ENCODE peak calls at places on chromosomes 13 and 19, in ten cellular contexts. C, J, W, P, L, S, G, D, Y and Q are unnamed samples. For H3K4me1, the result is how much of the 10 kb centered on the place peaks cover.

GRCh38 chr19:20423381-20424207 is 142.0 kb downstream of the ZNF737 start:
- DNase-seq in C (peak), J (peak), W (peak), P (peak), L (peak), S (no peak), G (peak), D (peak), Y (peak), Q (peak)

GRCh38 chr13:19345916-19346422 is 164.3 kb upstream of the TUBA3C start:
- DNase-seq in C (no peak), J (peak), W (no peak), P (no peak), L (no peak), S (no peak), G (no peak), D (no peak), Y (no peak), Q (no peak)

GRCh38 chr19:11089254-11090013 is at the start of gene LDLR:
- DNase-seq in C (peak), J (peak), W (peak), P (peak), L (peak), S (peak), G (peak), D (peak), Y (peak), Q (peak)

GRCh38 chr19:33394006-33394722 is 20.7 kb downstream of the CEBPG start:
- DNase-seq in C (peak), J (peak), W (peak), P (no peak), L (no peak), S (peak), G (no peak), D (no peak), Y (peak), Q (no peak)

GRCh38 chr19:36140289-36141038 is 598 bp downstream of the CAPNS1 start:
- DNase-seq in C (peak), J (peak), W (no peak), P (peak), L (peak), S (peak), G (no peak), D (no peak), Y (no peak), Q (peak)

GRCh38 chr19:18743281-18743825 is 47.8 kb downstream of the COMP start:
- DNase-seq in C (peak), J (peak), W (peak), P (peak), L (peak), S (peak), G (no peak), D (no peak), Y (no peak), Q (peak)

GRCh38 chr19:10086032-10086903 is at the start of gene SHFL:
- DNase-seq in C (peak), J (peak), W (peak), P (peak), L (peak), S (no peak), G (peak), D (no peak), Y (peak), Q (peak)

GRCh38 chr13:98305670-98306069 is 128.6 kb upstream of the RNF113B start:
- DNase-seq in C (no peak), J (no peak), W (no peak), P (no peak), L (no peak), S (no peak), G (no peak), D (no peak), Y (no peak), Q (no peak)

GRCh38 chr13:107867701-107868661 is 347.4 kb downstream of the LIG4 start:
- DNase-seq in C (peak), J (peak), W (peak), P (peak), L (peak), S (peak), G (no peak), D (no peak), Y (no peak), Q (peak)

GRCh38 chr13:48233097-48233885 is at the start of gene ITM2B:
- DNase-seq in C (peak), J (peak), W (peak), P (no peak), L (peak), S (peak), G (peak), D (no peak), Y (peak), Q (peak)

GRCh38 chr13:46124531-46124966 is 19.7 kb upstream of the CPB2 start:
- DNase-seq in C (no peak), J (no peak), W (peak), P (no peak), L (no peak), S (no peak), G (no peak), D (no peak), Y (no peak), Q (no peak)

GRCh38 chr19:16470911-16471811 is 609 bp downstream of the EPS15L1 start:
- DNase-seq in C (peak), J (peak), W (no peak), P (peak), L (peak), S (peak), G (no peak), D (no peak), Y (no peak), Q (no peak)

GRCh38 chr13:102838982-102839381 is 6.8 kb upstream of the ERCC5 start:
- DNase-seq in C (no peak), J (no peak), W (no peak), P (no peak), L (no peak), S (no peak), G (no peak), D (no peak), Y (no peak), Q (no peak)

GRCh38 chr19:32091196-32091595 is 254.2 kb upstream of the ZNF507 start:
- DNase-seq in C (peak), J (no peak), W (no peak), P (no peak), L (no peak), S (no peak), G (no peak), D (no peak), Y (no peak), Q (no peak)

GRCh38 chr13:30043631-30043925 is 193.2 kb upstream of the UBL3 start:
- DNase-seq in C (no peak), J (no peak), W (no peak), P (no peak), L (no peak), S (no peak), G (no peak), D (no peak), Y (no peak), Q (no peak)

GRCh38 chr13:98576215-98576945 is 527 bp downstream of the STK24 start:
- DNase-seq in C (no peak), J (peak), W (peak), P (peak), L (peak), S (peak), G (no peak), D (no peak), Y (no peak), Q (no peak)

GRCh38 chr19:51507640-51508058 is 6.0 kb upstream of the SIGLEC12 start:
- DNase-seq in C (no peak), J (no peak), W (no peak), P (no peak), L (no peak), S (no peak), G (no peak), D (no peak), Y (no peak), Q (no peak)

GRCh38 chr13:19888799-19889198 is 25.4 kb upstream of the ZMYM5 start:
- DNase-seq in C (peak), J (no peak), W (no peak), P (no peak), L (no peak), S (no peak), G (no peak), D (no peak), Y (no peak), Q (no peak)

GRCh38 chr19:45130888-45131615 is 29.7 kb downstream of the NKPD1 start:
- DNase-seq in C (no peak), J (no peak), W (no peak), P (no peak), L (peak), S (peak), G (no peak), D (no peak), Y (no peak), Q (no peak)

GRCh38 chr19:53532362-53532761 is 5.6 kb upstream of the ZNF331 start:
- DNase-seq in C (no peak), J (no peak), W (no peak), P (no peak), L (no peak), S (no peak), G (no peak), D (no peak), Y (no peak), Q (no peak)

GRCh38 chr19:19540707-19541515 is 2.8 kb downstream of the CILP2 start:
- DNase-seq in C (peak), J (peak), W (peak), P (peak), L (peak), S (peak), G (no peak), D (no peak), Y (no peak), Q (peak)

GRCh38 chr13:32253911-32254399 is 61.2 kb downstream of the ZAR1L start:
- DNase-seq in C (no peak), J (no peak), W (no peak), P (no peak), L (no peak), S (no peak), G (no peak), D (no peak), Y (no peak), Q (no peak)

GRCh38 chr19:42528354-42529247 is at the start of gene CEACAM1:
- DNase-seq in C (no peak), J (no peak), W (peak), P (no peak), L (no peak), S (no peak), G (peak), D (no peak), Y (no peak), Q (no peak)

GRCh38 chr19:58474997-58475713 is 997 bp upstream of the ZNF446 start:
- DNase-seq in C (no peak), J (no peak), W (no peak), P (no peak), L (no peak), S (no peak), G (no peak), D (no peak), Y (no peak), Q (peak)

GRCh38 chr13:27510082-27510481 is 59.7 kb upstream of the MTIF3 start:
- DNase-seq in C (no peak), J (no peak), W (no peak), P (no peak), L (no peak), S (no peak), G (no peak), D (no peak), Y (no peak), Q (no peak)

GRCh38 chr19:13026478-13026999 is 31.3 kb downstream of the NFIX start:
- DNase-seq in C (peak), J (no peak), W (no peak), P (no peak), L (no peak), S (no peak), G (no peak), D (no peak), Y (no peak), Q (no peak)

GRCh38 chr13:26867451-26868067 is 107.0 kb upstream of the GPR12 start:
- DNase-seq in C (peak), J (no peak), W (no peak), P (peak), L (peak), S (no peak), G (no peak), D (no peak), Y (no peak), Q (no peak)

GRCh38 chr13:64289702-64290101 is 2874.1 kb upstream of the PCDH20 start:
- DNase-seq in C (no peak), J (no peak), W (no peak), P (no peak), L (no peak), S (no peak), G (no peak), D (no peak), Y (no peak), Q (no peak)

GRCh38 chr13:53408306-53408705 is 379.7 kb downstream of the OLFM4 start:
- DNase-seq in C (no peak), J (no peak), W (no peak), P (no peak), L (no peak), S (no peak), G (no peak), D (no peak), Y (no peak), Q (no peak)

GRCh38 chr19:38720559-38721236 is 23.6 kb downstream of the CAPN12 start:
- DNase-seq in C (no peak), J (no peak), W (no peak), P (no peak), L (no peak), S (no peak), G (no peak), D (no peak), Y (no peak), Q (no peak)

GRCh38 chr19:3097442-3097871 is 3.3 kb downstream of the GNA11 start:
- DNase-seq in C (no peak), J (peak), W (peak), P (no peak), L (no peak), S (no peak), G (no peak), D (no peak), Y (no peak), Q (no peak)

GRCh38 chr19:11092181-11092538 is 2.9 kb downstream of the LDLR start:
- DNase-seq in C (peak), J (no peak), W (no peak), P (no peak), L (no peak), S (no peak), G (no peak), D (no peak), Y (no peak), Q (no peak)

GRCh38 chr13:109427695-109428094 is 358.7 kb downstream of the IRS2 start:
- DNase-seq in C (no peak), J (no peak), W (no peak), P (no peak), L (no peak), S (no peak), G (no peak), D (no peak), Y (no peak), Q (no peak)

GRCh38 chr13:30388401-30389283 is 33.7 kb upstream of the UBE2L5 start:
- DNase-seq in C (peak), J (no peak), W (no peak), P (no peak), L (peak), S (no peak), G (no peak), D (no peak), Y (no peak), Q (no peak)

GRCh38 chr19:38648789-38649304 is 1.4 kb downstream of the ACTN4 start:
- DNase-seq in C (no peak), J (no peak), W (no peak), P (peak), L (peak), S (no peak), G (no peak), D (no peak), Y (no peak), Q (no peak)

GRCh38 chr13:26923824-26924605 is 163.4 kb upstream of the GPR12 start:
- DNase-seq in C (peak), J (no peak), W (no peak), P (peak), L (no peak), S (no peak), G (no peak), D (no peak), Y (no peak), Q (no peak)

GRCh38 chr19:35153701-35154534 is 617 bp upstream of the FXYD5 start:
- DNase-seq in C (no peak), J (peak), W (peak), P (peak), L (peak), S (peak), G (no peak), D (no peak), Y (no peak), Q (peak)

GRCh38 chr19:35362261-35363000 is 4.2 kb downstream of the FFAR3 start:
- DNase-seq in C (no peak), J (no peak), W (no peak), P (no peak), L (no peak), S (no peak), G (peak), D (no peak), Y (no peak), Q (no peak)

GRCh38 chr19:3176715-3177501 is 1.7 kb upstream of the S1PR4 start:
- DNase-seq in C (peak), J (peak), W (peak), P (no peak), L (no peak), S (no peak), G (no peak), D (no peak), Y (no peak), Q (peak)

GRCh38 chr13:71663431-71663830 is 203.6 kb downstream of the DACH1 start:
- DNase-seq in C (no peak), J (no peak), W (no peak), P (no peak), L (no peak), S (no peak), G (no peak), D (no peak), Y (no peak), Q (no peak)

GRCh38 chr19:1247747-1248453 is 483 bp upstream of the MIDN start:
- DNase-seq in C (peak), J (peak), W (peak), P (peak), L (peak), S (no peak), G (no peak), D (no peak), Y (no peak), Q (peak)
- H3K4me1 ChIP-seq in C (under half), J (under half), W (under half), P (under half), L (under half), S (under half), G (under half), D (under half), Y (under half), Q (under half)

DNA sequence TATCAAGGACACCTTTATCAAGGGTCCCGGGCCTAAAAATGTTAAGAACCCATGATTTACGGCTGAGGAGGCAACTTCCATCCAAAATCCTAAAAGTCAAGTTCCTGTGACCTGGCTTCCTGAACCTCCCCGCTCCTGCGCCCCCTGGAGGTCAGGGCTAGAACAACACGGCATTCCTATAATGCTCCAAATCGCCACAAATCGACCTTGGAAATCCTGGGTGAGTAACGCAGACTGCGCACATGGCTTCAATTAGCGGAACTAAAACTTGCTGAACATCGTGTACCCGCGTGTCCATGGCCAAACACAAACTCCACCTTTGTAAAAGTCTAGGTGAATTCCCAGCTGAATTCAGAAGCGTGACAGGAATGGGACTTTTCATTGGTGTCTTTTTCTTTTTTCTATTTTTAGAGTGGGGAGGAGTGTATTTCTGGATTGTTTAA is 4.3 kb upstream of the C5AR1 start:
- DNase-seq in C (peak), J (peak), W (peak), P (peak), L (peak), S (peak), G (peak), D (no peak), Y (peak), Q (peak)
- TF ChIP-seq CTCF in C (peak), J (peak), W (peak), P (peak), L (peak), S (peak), G (peak), D (peak), Y (peak), Q (peak)

GRCh38 chr13:100195568-100195967 is 106.7 kb downstream of the PCCA start:
- DNase-seq in C (no peak), J (no peak), W (no peak), P (no peak), L (peak), S (no peak), G (no peak), D (no peak), Y (no peak), Q (no peak)
- H3K4me1 ChIP-seq in C (under half), J (under half), W (under half), P (under half), L (under half), S (under half), G (under half), D (under half), Y (under half), Q (under half)

GRCh38 chr13:111503905-111504695 is 183.7 kb downstream of the TEX29 start:
- DNase-seq in C (no peak), J (peak), W (no peak), P (no peak), L (no peak), S (no peak), G (peak), D (no peak), Y (no peak), Q (no peak)

GRCh38 chr13:111503376-111503775 is 182.9 kb downstream of the TEX29 start:
- DNase-seq in C (no peak), J (peak), W (no peak), P (no peak), L (no peak), S (no peak), G (peak), D (no peak), Y (no peak), Q (no peak)

GRCh38 chr13:111506621-111507020 is 186.2 kb downstream of the TEX29 start:
- DNase-seq in C (no peak), J (peak), W (no peak), P (no peak), L (no peak), S (no peak), G (peak), D (no peak), Y (no peak), Q (no peak)

GRCh38 chr13:111506131-111506530 is 185.7 kb downstream of the TEX29 start:
- DNase-seq in C (no peak), J (peak), W (no peak), P (no peak), L (no peak), S (no peak), G (peak), D (no peak), Y (no peak), Q (no peak)

GRCh38 chr13:111505175-111505777 is 184.8 kb downstream of the TEX29 start:
- DNase-seq in C (no peak), J (peak), W (no peak), P (peak), L (peak), S (no peak), G (peak), D (no peak), Y (no peak), Q (peak)
- TF ChIP-seq CTCF in C (peak), J (peak), W (no peak), P (peak), L (peak), S (peak), G (no peak), D (no peak), Y (no peak), Q (peak)

GRCh38 chr19:8488351-8488750 is 14.1 kb downstream of the PRAM1 start:
- DNase-seq in C (no peak), J (no peak), W (no peak), P (no peak), L (peak), S (no peak), G (no peak), D (no peak), Y (no peak), Q (no peak)

GRCh38 chr19:8489591-8490394 is 12.6 kb downstream of the PRAM1 start:
- DNase-seq in C (no peak), J (peak), W (no peak), P (peak), L (no peak), S (no peak), G (no peak), D (no peak), Y (no peak), Q (peak)

GRCh38 chr19:8490873-8491272 is 11.6 kb downstream of the PRAM1 start:
- DNase-seq in C (no peak), J (peak), W (no peak), P (no peak), L (no peak), S (no peak), G (no peak), D (no peak), Y (no peak), Q (no peak)

GRCh38 chr19:8491574-8491973 is 10.9 kb downstream of the PRAM1 start:
- DNase-seq in C (no peak), J (peak), W (no peak), P (peak), L (no peak), S (no peak), G (no peak), D (no peak), Y (no peak), Q (peak)

GRCh38 chr19:8490395-8490760 is 12.1 kb downstream of the PRAM1 start:
- DNase-seq in C (no peak), J (peak), W (no peak), P (no peak), L (no peak), S (no peak), G (no peak), D (no peak), Y (no peak), Q (no peak)
- H3K4me1 ChIP-seq in C (under half), J (under half), W (under half), P (under half), L (under half), S (under half), G (under half), D (under half), Y (under half), Q (under half)

DNA sequence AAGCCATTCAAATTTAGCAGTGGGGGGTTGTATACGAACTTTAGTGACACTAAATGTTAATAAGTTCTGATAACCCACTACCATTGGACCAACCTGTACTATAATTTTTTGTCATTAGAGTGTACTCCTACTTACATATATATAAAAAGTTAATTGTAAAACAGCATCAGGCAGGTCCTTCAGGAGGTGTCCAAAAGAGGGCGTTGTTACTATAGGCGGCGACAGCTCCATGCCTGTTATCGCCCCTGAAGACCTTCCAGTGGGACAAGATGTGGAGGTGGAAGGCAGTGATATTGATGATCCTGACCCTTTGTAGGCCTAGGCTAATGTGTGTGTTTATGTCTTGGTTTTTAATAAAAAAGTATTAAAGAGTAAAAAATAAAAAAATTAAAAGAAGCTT is 27.5 kb downstream of the SPRYD7 start:
- DNase-seq in C (no peak), J (no peak), W (no peak), P (peak), L (peak), S (no peak), G (no peak), D (no peak), Y (no peak), Q (peak)
- TF ChIP-seq CTCF in C (no peak), J (no peak), W (no peak), P (peak), L (peak), S (peak), G (no peak), D (peak), Y (no peak), Q (peak)